ENCODE peak calls at places on chromosomes 16 and 17, in seven cellular contexts. One of them, this sample, is unnamed.

GRCh38 chr16:12017583-12017982 is 41.0 kb downstream of the SNX29 start:
- DNase-seq in colonic mucosa: no peak
- DNase-seq in Ammon's horn: no peak
- DNase-seq in kidney tubule cell: no peak
- DNase-seq in GM10248: no peak
- DNase-seq in EH: peak
- DNase-seq in NCI-H1694 treated with DMSO at 0.1 percent for 48 hours: no peak
- DNase-seq in this sample: peak

GRCh38 chr17:81511550-81511799 is 1.1 kb downstream of the ACTG1 start:
- DNase-seq in colonic mucosa: no peak
- DNase-seq in Ammon's horn: no peak
- DNase-seq in kidney tubule cell: no peak
- DNase-seq in GM10248: no peak
- DNase-seq in EH: no peak
- DNase-seq in NCI-H1694 treated with DMSO at 0.1 percent for 48 hours: no peak
- DNase-seq in this sample: no peak

GRCh38 chr16:24645739-24646645 is 83.5 kb upstream of the TNRC6A start:
- DNase-seq in colonic mucosa: peak
- DNase-seq in Ammon's horn: peak
- DNase-seq in kidney tubule cell: peak
- DNase-seq in GM10248: no peak
- DNase-seq in EH: peak
- DNase-seq in NCI-H1694 treated with DMSO at 0.1 percent for 48 hours: peak
- DNase-seq in this sample: peak

GRCh38 chr17:410674-411401 is 58.2 kb upstream of the RPH3AL start:
- DNase-seq in colonic mucosa: no peak
- DNase-seq in Ammon's horn: peak
- DNase-seq in kidney tubule cell: peak
- DNase-seq in GM10248: no peak
- DNase-seq in EH: peak
- DNase-seq in NCI-H1694 treated with DMSO at 0.1 percent for 48 hours: no peak
- DNase-seq in this sample: peak

GRCh38 chr16:66921758-66922450 is 3.2 kb upstream of the CDH16 start:
- DNase-seq in colonic mucosa: no peak
- DNase-seq in Ammon's horn: no peak
- DNase-seq in kidney tubule cell: no peak
- DNase-seq in GM10248: no peak
- DNase-seq in EH: no peak
- DNase-seq in NCI-H1694 treated with DMSO at 0.1 percent for 48 hours: no peak
- DNase-seq in this sample: no peak

GRCh38 chr17:78998311-78999055 is 11.1 kb downstream of the CANT1 start:
- DNase-seq in colonic mucosa: peak
- DNase-seq in Ammon's horn: no peak
- DNase-seq in kidney tubule cell: no peak
- DNase-seq in GM10248: no peak
- DNase-seq in EH: no peak
- DNase-seq in NCI-H1694 treated with DMSO at 0.1 percent for 48 hours: peak
- DNase-seq in this sample: no peak

GRCh38 chr16:75304521-75305363 is 53.3 kb upstream of the BCAR1 start:
- DNase-seq in colonic mucosa: peak
- DNase-seq in Ammon's horn: peak
- DNase-seq in kidney tubule cell: peak
- DNase-seq in GM10248: no peak
- DNase-seq in EH: peak
- DNase-seq in NCI-H1694 treated with DMSO at 0.1 percent for 48 hours: peak
- DNase-seq in this sample: peak

GRCh38 chr17:57835333-57835900 is 14.4 kb downstream of the MRPS23 start:
- DNase-seq in colonic mucosa: no peak
- DNase-seq in Ammon's horn: no peak
- DNase-seq in kidney tubule cell: no peak
- DNase-seq in GM10248: no peak
- DNase-seq in EH: no peak
- DNase-seq in NCI-H1694 treated with DMSO at 0.1 percent for 48 hours: no peak
- DNase-seq in this sample: no peak

GRCh38 chr17:62187681-62188080 is 122.6 kb upstream of the MED13 start:
- DNase-seq in colonic mucosa: no peak
- DNase-seq in Ammon's horn: no peak
- DNase-seq in kidney tubule cell: peak
- DNase-seq in GM10248: no peak
- DNase-seq in EH: peak
- DNase-seq in NCI-H1694 treated with DMSO at 0.1 percent for 48 hours: no peak
- DNase-seq in this sample: no peak

GRCh38 chr16:64089697-64090096 is 1032.2 kb downstream of the CDH11 start:
- DNase-seq in colonic mucosa: no peak
- DNase-seq in Ammon's horn: peak
- DNase-seq in kidney tubule cell: peak
- DNase-seq in GM10248: no peak
- DNase-seq in EH: peak
- DNase-seq in NCI-H1694 treated with DMSO at 0.1 percent for 48 hours: peak
- DNase-seq in this sample: peak

GRCh38 chr16:67475051-67475450 is 5.9 kb downstream of the ATP6V0D1 start:
- DNase-seq in colonic mucosa: no peak
- DNase-seq in Ammon's horn: no peak
- DNase-seq in kidney tubule cell: no peak
- DNase-seq in GM10248: no peak
- DNase-seq in EH: no peak
- DNase-seq in NCI-H1694 treated with DMSO at 0.1 percent for 48 hours: no peak
- DNase-seq in this sample: no peak

GRCh38 chr17:81983639-81984373 is 6.4 kb downstream of the ASPSCR1 start:
- DNase-seq in colonic mucosa: no peak
- DNase-seq in Ammon's horn: no peak
- DNase-seq in kidney tubule cell: no peak
- DNase-seq in GM10248: no peak
- DNase-seq in EH: no peak
- DNase-seq in NCI-H1694 treated with DMSO at 0.1 percent for 48 hours: no peak
- DNase-seq in this sample: no peak

GRCh38 chr17:39981207-39982068 is 831 bp downstream of the PSMD3 start:
- DNase-seq in colonic mucosa: no peak
- DNase-seq in Ammon's horn: no peak
- DNase-seq in kidney tubule cell: no peak
- DNase-seq in GM10248: no peak
- DNase-seq in EH: no peak
- DNase-seq in NCI-H1694 treated with DMSO at 0.1 percent for 48 hours: no peak
- DNase-seq in this sample: peak

This sample was measured in astrocyte of the spinal cord.